ENCODE peak calls at places on chromosomes 2 and 18, in nine cellular contexts. S is dorsolateral prefrontal cortex, H is B cell, L is cardiac fibroblast, J is neural crest cell, K is AG10803, I is mesothelial cell of epicardium, G is GM10248, C is astrocyte. N is an unnamed sample.

GRCh38 chr2:235278771-235279355 is 215.0 kb upstream of the AGAP1 start:
- DNase-seq in S (no peak), I (no peak), G (no peak), K (no peak), J (no peak), L (no peak), H (no peak), C (peak), N (no peak)

GRCh38 chr2:42801388-42801787 is 9.0 kb upstream of the HAAO start:
- DNase-seq in G (no peak), L (peak), I (no peak), H (no peak), C (no peak), K (peak), J (no peak), S (no peak), N (no peak)

GRCh38 chr2:207311316-207312005 is 145.7 kb upstream of the KLF7 start:
- DNase-seq in L (peak), S (no peak), C (peak), G (peak), K (peak), J (no peak), I (no peak), H (no peak), N (no peak)

GRCh38 chr2:172409042-172409441 is 18.3 kb upstream of the ITGA6 start:
- DNase-seq in K (no peak), J (no peak), C (no peak), G (no peak), I (no peak), S (no peak), H (no peak), L (no peak), N (no peak)

GRCh38 chr2:73176205-73176880 is 26.0 kb upstream of the NOTO start:
- DNase-seq in S (no peak), J (no peak), G (no peak), L (no peak), H (no peak), I (no peak), C (no peak), K (peak), N (no peak)

GRCh38 chr2:118047273-118047898 is 33.5 kb upstream of the CCDC93 start:
- DNase-seq in I (no peak), L (peak), S (no peak), K (peak), C (peak), G (no peak), J (no peak), H (no peak), N (no peak)

GRCh38 chr2:98487806-98488189 is 43.1 kb downstream of the INPP4A start:
- DNase-seq in G (peak), H (no peak), J (no peak), K (no peak), I (no peak), C (no peak), S (no peak), L (peak), N (no peak)

GRCh38 chr2:216696751-216697560 is 1.6 kb upstream of the IGFBP5 start:
- DNase-seq in H (no peak), K (peak), J (no peak), L (peak), S (no peak), I (no peak), C (peak), G (no peak), N (no peak)

GRCh38 chr2:30348825-30349224 is 98.2 kb upstream of the LCLAT1 start:
- DNase-seq in L (no peak), S (no peak), C (no peak), I (no peak), K (no peak), J (no peak), H (no peak), G (no peak), N (no peak)

GRCh38 chr2:241638063-241638660 is 669 bp downstream of the ATG4B start:
- DNase-seq in S (no peak), I (no peak), H (no peak), C (no peak), K (no peak), J (no peak), L (no peak), G (no peak), N (no peak)

GRCh38 chr18:27544211-27544610 is 359.1 kb upstream of the CHST9 start:
- DNase-seq in I (no peak), C (no peak), J (no peak), K (no peak), S (no peak), G (no peak), H (no peak), L (no peak), N (no peak)

GRCh38 chr18:27546991-27547390 is 361.9 kb upstream of the CHST9 start:
- DNase-seq in L (no peak), C (no peak), G (no peak), J (no peak), S (no peak), K (no peak), H (no peak), I (no peak), N (no peak)

DNA sequence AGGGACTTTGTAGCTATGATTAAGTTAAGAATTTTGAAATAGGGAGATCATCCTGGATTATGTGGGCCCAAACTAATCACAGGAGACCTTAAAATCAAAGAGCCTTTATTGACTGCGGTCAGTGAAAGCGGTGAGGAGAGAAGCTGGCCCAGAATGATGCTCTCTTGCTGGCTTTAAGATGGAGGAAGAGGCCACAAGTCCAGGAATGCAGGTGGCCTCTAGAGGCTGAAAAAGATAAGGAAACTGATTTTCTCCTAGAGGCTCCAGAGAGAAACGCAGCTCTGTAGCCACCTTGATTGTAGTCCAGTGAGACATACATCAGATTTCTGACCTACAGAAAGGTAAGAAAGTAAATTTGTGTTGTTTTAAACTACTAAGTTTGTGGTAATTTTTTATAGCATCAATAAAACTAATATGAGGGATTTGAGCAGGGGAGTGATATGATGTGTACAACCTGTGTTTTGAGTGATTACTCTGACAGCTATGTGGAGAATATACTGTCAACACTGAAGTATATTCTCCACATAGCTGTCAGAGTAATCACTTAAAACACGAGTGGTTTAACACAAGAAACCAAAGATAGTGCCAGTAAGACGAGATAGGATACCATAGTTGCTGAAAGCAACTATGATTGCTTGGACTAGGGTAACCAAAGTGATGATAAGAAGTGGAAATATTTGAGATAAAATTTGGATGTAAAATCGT is 364.4 kb upstream of the CHST9 start:
- DNase-seq in I (no peak), C (no peak), G (no peak), L (no peak), S (no peak), H (no peak), J (no peak), K (no peak), N (no peak)
- TF ChIP-seq CTCF in I (no peak), C (no peak), G (no peak), L (no peak), S (no peak), H (no peak), J (no peak), K (no peak), N (no peak)

DNA sequence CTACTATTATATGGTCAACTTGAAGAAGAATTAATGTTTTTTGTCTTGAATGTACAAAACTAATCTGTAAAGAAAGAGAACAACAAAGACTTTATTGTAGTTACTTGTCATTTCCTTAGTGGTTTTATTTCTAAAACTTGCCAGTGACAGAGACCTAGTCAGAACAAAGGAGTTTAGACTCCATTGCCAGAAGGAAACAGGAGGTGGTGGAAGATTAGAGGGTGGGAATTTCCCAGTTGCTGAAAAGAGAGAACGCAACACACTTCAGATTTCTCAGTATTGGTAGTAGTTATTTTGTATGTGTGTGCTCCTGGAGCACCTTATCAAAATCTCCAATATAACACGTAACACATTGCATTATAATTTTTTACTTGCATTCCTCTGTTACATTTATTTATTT is 81.4 kb downstream of the CDCA7 start:
- DNase-seq in G (no peak), K (no peak), J (no peak), S (no peak), I (no peak), L (no peak), H (no peak), C (no peak), N (no peak)
- TF ChIP-seq CTCF in G (no peak), K (no peak), J (no peak), S (no peak), I (no peak), L (no peak), H (no peak), C (no peak), N (no peak)

DNA sequence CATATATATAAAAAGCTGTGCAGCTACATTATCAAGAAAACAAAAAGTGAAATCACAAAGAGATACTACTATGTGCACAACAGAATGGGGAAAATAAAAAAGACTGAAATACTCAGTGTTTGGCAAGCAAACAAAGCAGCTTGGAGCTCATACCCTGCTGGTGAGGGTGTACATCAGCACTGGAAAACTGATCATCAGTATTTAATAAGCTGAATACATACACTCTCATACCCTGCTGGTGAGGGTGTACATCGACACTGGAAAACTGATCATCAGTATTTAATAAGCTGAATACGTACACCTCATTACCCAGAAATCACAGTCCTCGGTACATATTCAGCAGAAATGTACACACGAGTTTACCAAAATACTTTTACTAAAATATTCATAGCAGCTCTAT is 220.8 kb downstream of the SPP2 start:
- DNase-seq in G (no peak), C (no peak), L (no peak), I (no peak), K (no peak), H (no peak), J (no peak), S (no peak), N (no peak)
- TF ChIP-seq CTCF in G (no peak), C (no peak), L (no peak), I (no peak), K (no peak), H (no peak), J (no peak), S (no peak), N (no peak)

DNA sequence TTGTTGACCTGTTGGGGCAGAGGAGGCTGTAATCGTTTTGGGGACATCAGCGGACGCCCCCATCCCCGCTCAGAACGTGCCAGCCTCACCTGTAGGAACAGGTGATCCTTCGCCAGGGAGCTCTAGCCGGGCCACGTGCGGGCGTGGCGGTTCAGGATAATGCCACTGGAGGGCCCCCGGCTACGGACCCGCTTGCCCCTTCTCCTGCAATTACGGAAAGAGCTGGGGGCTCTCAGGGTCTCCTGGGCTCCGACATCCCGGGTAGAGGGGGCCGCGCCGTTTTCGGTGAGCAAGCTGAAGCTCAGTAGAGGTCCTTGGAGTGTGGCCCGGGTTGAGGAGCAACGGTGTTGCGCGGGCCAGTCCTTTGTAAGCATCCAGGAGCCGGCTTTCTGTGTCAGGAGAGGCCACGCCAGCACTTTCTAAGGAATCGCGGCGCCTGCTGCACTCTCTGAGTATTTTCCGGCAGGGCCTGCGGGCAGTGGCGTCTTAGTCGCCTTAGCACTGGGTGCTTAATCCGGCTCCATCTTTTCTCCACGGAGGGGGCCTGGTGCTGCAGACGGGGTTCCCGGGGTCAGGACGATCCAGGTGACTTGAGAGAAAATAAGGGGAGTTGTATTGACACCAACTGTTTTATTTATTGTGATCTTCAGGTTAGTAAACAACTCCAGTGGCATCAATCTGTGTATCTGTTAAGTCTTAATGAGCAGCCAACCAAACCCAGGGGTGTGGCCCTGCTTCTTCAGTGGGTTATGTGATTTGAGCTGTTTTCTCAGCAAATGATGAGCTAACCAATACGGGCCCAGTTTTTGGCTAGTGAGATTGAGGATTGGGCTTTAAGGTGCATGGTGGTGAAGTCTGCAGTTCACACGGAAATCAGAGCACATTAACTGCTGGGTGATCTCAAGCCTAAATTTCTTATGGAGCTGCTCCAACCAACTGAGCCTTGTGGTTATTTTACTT is 1.9 kb downstream of the MTCL1 start:
- DNase-seq in J (peak), H (no peak), S (no peak), L (peak), K (peak), I (no peak), C (peak), G (no peak), N (no peak)
- TF ChIP-seq CTCF in J (peak), H (peak), S (no peak), L (no peak), K (no peak), I (peak), C (peak), G (no peak), N (no peak)

GRCh38 chr2:74461187-74462053 is 3.2 kb downstream of the WBP1 start:
- DNase-seq in C (no peak), K (no peak), J (no peak), I (no peak), G (no peak), H (no peak), S (no peak), L (no peak), N (no peak)
- TF ChIP-seq CTCF in C (no peak), K (no peak), J (no peak), I (no peak), G (peak), H (no peak), S (no peak), L (peak), N (no peak)

DNA sequence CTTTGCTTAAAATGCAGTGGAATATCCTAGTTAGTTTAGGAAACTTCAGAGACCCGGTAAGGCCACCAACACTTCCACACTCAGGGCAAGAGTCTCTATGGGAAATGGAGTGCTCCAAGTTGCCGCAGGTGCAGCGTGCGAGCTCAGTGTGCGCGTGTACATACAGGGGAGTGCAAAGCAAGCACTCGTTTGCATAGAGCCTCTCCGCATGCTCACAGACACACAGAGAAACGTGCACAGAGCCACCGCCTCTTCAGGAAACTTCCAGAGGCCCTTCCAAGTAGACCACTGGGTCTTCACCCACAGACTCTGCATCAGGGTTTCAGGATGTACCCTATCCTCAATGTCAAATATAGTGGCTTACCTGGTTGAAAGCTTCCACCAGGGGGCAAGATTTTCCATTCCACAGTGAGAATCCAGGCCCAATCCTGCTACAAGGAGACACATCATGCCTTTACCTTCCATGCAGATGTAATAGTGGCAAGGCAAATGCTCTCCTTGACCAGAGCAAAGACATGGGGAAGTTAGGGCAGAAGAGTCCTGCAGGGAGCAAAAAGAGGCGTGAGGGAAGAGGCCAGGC is 513.0 kb upstream of the MYT1L start:
- DNase-seq in I (no peak), J (no peak), C (no peak), S (no peak), H (no peak), G (no peak), L (no peak), K (no peak), N (no peak)
- TF ChIP-seq CTCF in I (peak), J (peak), C (no peak), S (no peak), H (no peak), G (no peak), L (no peak), K (no peak), N (no peak)

GRCh38 chr2:135800513-135801460 is 36.2 kb downstream of the LCT start:
- DNase-seq in C (no peak), G (no peak), L (no peak), H (no peak), J (no peak), S (no peak), K (no peak), I (no peak), N (no peak)

GRCh38 chr2:135798762-135799161 is 38.2 kb downstream of the LCT start:
- DNase-seq in K (no peak), S (no peak), I (no peak), H (no peak), G (no peak), J (no peak), L (no peak), C (no peak), N (no peak)

GRCh38 chr2:135797497-135798274 is 39.3 kb downstream of the LCT start:
- DNase-seq in I (no peak), G (peak), S (peak), J (peak), C (peak), H (peak), L (peak), K (peak), N (peak)

GRCh38 chr2:135798275-135798705 is 38.7 kb downstream of the LCT start:
- DNase-seq in J (no peak), G (no peak), C (no peak), I (no peak), L (no peak), S (no peak), H (no peak), K (no peak), N (no peak)

GRCh38 chr2:135799738-135800137 is 37.2 kb downstream of the LCT start:
- DNase-seq in C (no peak), S (no peak), H (no peak), I (no peak), J (no peak), L (no peak), K (no peak), G (no peak), N (no peak)
- TF ChIP-seq CTCF in C (no peak), S (no peak), H (no peak), I (no peak), J (peak), L (peak), K (no peak), G (no peak), N (no peak)

GRCh38 chr18:48962857-48963554 is 12.2 kb upstream of the SMAD7 start:
- DNase-seq in L (no peak), C (peak), G (no peak), H (no peak), S (no peak), K (peak), J (no peak), I (no peak), N (no peak)
- TF ChIP-seq CTCF in L (no peak), C (no peak), G (no peak), H (no peak), S (no peak), K (peak), J (no peak), I (no peak), N (no peak)